ENCODE peak calls at places on chromosomes 4 and X, in six cellular contexts. T, B, X, D, J and Y are unnamed samples. For H3K9me3, the result is how much of the 10 kb centered on the place peaks cover.

GRCh38 chrX:71637848-71638247 is 19.5 kb upstream of the CXCR3 start:
- DNase-seq in X (peak), J (no peak), D (no peak), B (no peak), T (no peak), Y (no peak)

GRCh38 chr4:69977582-69977981 is 12.1 kb upstream of the CSN2 start:
- DNase-seq in J (no peak), X (no peak), B (no peak), T (no peak), D (no peak), Y (no peak)

GRCh38 chr4:146033149-146033548 is 94.5 kb upstream of the ZNF827 start:
- DNase-seq in D (no peak), T (peak), B (no peak), X (no peak), J (peak), Y (peak)

GRCh38 chr4:179530953-179531352 is 2088.7 kb upstream of the AGA start:
- DNase-seq in T (no peak), D (no peak), B (no peak), J (no peak), X (peak), Y (no peak)

GRCh38 chrX:70479197-70479969 is 34.7 kb downstream of the DLG3 start:
- DNase-seq in T (no peak), J (peak), X (peak), D (no peak), B (peak), Y (no peak)

GRCh38 chr4:5381981-5382441 is 326.3 kb downstream of the EVC2 start:
- DNase-seq in X (peak), B (no peak), T (no peak), D (no peak), J (no peak), Y (no peak)

GRCh38 chr4:86961605-86962295 is 26.9 kb downstream of the AFF1 start:
- DNase-seq in D (no peak), B (no peak), T (no peak), X (peak), J (peak), Y (no peak)

GRCh38 chr4:47313396-47313795 is 150.1 kb downstream of the COMMD8 start:
- DNase-seq in B (no peak), X (peak), J (no peak), D (no peak), T (no peak), Y (no peak)

GRCh38 chr4:111323496-111323895 is 700.6 kb upstream of the PITX2 start:
- DNase-seq in T (no peak), D (no peak), J (no peak), X (peak), B (no peak), Y (no peak)

GRCh38 chr4:96183630-96184029 is 343.7 kb downstream of the PDHA2 start:
- DNase-seq in X (no peak), D (no peak), J (no peak), T (no peak), B (no peak), Y (no peak)

GRCh38 chr4:105605493-105605892 is 53.1 kb downstream of the ARHGEF38 start:
- DNase-seq in T (no peak), J (no peak), X (peak), D (no peak), B (no peak), Y (no peak)

GRCh38 chrX:18994713-18995112 is 10.8 kb upstream of the PHKA2 start:
- DNase-seq in J (no peak), X (peak), T (no peak), D (no peak), B (no peak), Y (no peak)

GRCh38 chr4:110737931-110738330 is 115.1 kb upstream of the PITX2 start:
- DNase-seq in T (no peak), B (no peak), J (no peak), D (no peak), X (no peak), Y (no peak)

GRCh38 chr4:1594871-1595788 is 89.0 kb downstream of the FAM53A start:
- DNase-seq in D (no peak), T (no peak), X (no peak), J (no peak), B (no peak), Y (no peak)

GRCh38 chr4:105496899-105497298 is 23.0 kb upstream of the PPA2 start:
- DNase-seq in X (no peak), J (no peak), B (no peak), D (no peak), T (no peak), Y (no peak)

GRCh38 chrX:69741706-69742105 is 125.8 kb downstream of the EDA start:
- DNase-seq in J (no peak), B (no peak), X (no peak), T (no peak), D (no peak), Y (no peak)

GRCh38 chr4:55604996-55605395 is 13.0 kb upstream of the PDCL2 start:
- DNase-seq in B (no peak), X (no peak), T (no peak), D (no peak), J (no peak), Y (no peak)

GRCh38 chrX:31420711-31421151 is 348.9 kb upstream of the FTHL17 start:
- DNase-seq in J (no peak), D (no peak), B (no peak), X (peak), T (no peak), Y (no peak)

GRCh38 chr4:101306225-101306624 is 41.1 kb downstream of the PPP3CA start:
- DNase-seq in D (no peak), T (no peak), J (no peak), X (no peak), B (no peak), Y (no peak)

GRCh38 chr4:1746265-1746691 is 25.0 kb downstream of the TACC3 start:
- DNase-seq in D (peak), T (peak), J (peak), X (peak), B (peak), Y (peak)

GRCh38 chr4:148782284-148782683 is 340.1 kb upstream of the NR3C2 start:
- DNase-seq in X (no peak), T (no peak), D (no peak), J (no peak), B (no peak), Y (no peak)

GRCh38 chrX:25144043-25144940 is 128.5 kb upstream of the ARX start:
- DNase-seq in J (peak), D (peak), B (peak), X (peak), T (peak), Y (peak)

GRCh38 chr4:26525751-26526150 is 35.5 kb upstream of the CCKAR start:
- DNase-seq in X (peak), J (no peak), D (no peak), T (no peak), B (no peak), Y (no peak)

GRCh38 chrX:150198776-150199175 is 164.3 kb upstream of the MAMLD1 start:
- DNase-seq in J (no peak), T (no peak), X (no peak), D (no peak), B (no peak), Y (no peak)

GRCh38 chr4:6172093-6172926 is 28.0 kb downstream of the JAKMIP1 start:
- DNase-seq in T (no peak), D (no peak), J (no peak), B (peak), X (no peak), Y (no peak)

GRCh38 chr4:123398803-123399637 is 2.4 kb downstream of the SPRY1 start:
- DNase-seq in B (peak), X (peak), T (peak), D (peak), J (peak), Y (peak)

GRCh38 chr4:3783691-3784306 is 17.6 kb downstream of the ADRA2C start:
- DNase-seq in T (no peak), X (no peak), D (no peak), J (no peak), B (no peak), Y (peak)

GRCh38 chrX:67094061-67094460 is 449.8 kb upstream of the AR start:
- DNase-seq in B (no peak), X (no peak), D (no peak), J (no peak), T (no peak), Y (no peak)

GRCh38 chr4:138977525-138977924 is 38.1 kb upstream of the NOCT start:
- DNase-seq in T (no peak), X (no peak), J (no peak), B (no peak), D (no peak), Y (no peak)

GRCh38 chr4:165537028-165537648 is 158.3 kb downstream of the CPE start:
- DNase-seq in B (peak), D (no peak), T (no peak), X (peak), J (no peak), Y (peak)

GRCh38 chrX:38172596-38172995 is 48.1 kb downstream of the SRPX start:
- DNase-seq in B (no peak), D (no peak), X (peak), J (no peak), T (no peak), Y (no peak)

GRCh38 chr4:98468744-98469143 is 189.7 kb downstream of the TSPAN5 start:
- DNase-seq in J (no peak), T (no peak), B (no peak), X (peak), D (peak), Y (peak)

GRCh38 chr4:177087060-177087459 is 222.6 kb upstream of the NEIL3 start:
- DNase-seq in J (no peak), B (no peak), X (no peak), T (no peak), D (no peak), Y (no peak)

DNA sequence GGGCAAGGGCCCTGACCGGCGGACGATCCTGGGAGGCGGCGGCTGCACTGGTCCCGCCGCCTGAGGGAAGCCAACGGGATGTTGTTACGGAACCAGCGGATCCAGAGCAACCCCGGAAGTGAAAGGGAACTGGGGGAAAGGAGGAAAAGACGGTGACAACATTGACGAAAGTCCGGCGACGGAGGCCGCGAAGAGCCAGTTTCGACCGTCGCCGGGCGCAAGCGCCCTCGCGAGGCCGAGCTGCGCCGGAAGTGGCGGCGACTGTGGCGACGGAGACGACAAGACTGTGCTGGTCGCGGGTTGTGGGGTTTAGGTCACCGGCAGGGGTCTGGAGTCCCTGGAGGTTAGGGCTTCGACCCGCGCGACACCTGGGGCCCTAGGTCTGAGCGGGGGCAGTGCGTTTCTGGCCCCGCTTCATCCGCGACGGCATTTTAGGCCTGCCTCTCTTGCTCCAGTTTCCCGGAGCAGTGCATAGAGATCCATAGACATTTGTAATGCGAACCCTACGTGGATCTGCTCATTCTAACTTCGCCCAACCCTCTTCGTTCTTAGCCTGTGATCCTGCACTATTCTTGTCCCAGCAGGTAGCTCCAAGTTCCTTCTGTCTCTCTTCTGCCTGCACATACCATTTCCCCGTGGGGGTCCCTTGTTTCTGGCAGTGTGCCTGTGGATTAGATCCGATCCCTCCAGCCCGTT is at the start of gene BOD1L1:
- DNase-seq in B (peak), X (peak), J (peak), D (peak), T (peak), Y (peak)
- TF ChIP-seq POLR2A in B (peak), X (peak), J (peak), D (peak), T (peak), Y (peak)

DNA sequence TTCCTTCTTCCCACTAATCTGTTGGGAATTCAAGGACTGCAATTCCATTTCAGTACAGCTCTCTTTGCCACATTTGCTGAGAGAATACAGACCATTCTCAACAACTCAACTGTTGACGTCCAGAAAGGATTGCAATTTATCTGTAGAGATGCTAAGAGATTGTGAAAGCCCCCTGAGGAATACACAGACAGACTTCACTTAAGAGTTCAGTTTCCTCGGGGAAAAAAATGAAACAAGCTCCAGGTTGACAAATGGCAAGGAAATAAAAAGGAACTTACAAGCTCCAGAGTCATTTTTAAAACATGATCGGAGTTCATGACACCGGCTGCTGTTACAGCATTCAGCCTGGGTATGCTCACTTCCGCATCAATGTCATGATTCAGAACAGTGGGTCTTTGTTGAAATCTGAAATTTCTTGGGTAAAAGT is 13.8 kb downstream of the TLR10 start:
- DNase-seq in X (peak), B (no peak), D (no peak), T (no peak), J (no peak), Y (no peak)
- H3K9me3 ChIP-seq in X (under half), B (under half), D (under half), T (under half), J (under half), Y (under half)

DNA sequence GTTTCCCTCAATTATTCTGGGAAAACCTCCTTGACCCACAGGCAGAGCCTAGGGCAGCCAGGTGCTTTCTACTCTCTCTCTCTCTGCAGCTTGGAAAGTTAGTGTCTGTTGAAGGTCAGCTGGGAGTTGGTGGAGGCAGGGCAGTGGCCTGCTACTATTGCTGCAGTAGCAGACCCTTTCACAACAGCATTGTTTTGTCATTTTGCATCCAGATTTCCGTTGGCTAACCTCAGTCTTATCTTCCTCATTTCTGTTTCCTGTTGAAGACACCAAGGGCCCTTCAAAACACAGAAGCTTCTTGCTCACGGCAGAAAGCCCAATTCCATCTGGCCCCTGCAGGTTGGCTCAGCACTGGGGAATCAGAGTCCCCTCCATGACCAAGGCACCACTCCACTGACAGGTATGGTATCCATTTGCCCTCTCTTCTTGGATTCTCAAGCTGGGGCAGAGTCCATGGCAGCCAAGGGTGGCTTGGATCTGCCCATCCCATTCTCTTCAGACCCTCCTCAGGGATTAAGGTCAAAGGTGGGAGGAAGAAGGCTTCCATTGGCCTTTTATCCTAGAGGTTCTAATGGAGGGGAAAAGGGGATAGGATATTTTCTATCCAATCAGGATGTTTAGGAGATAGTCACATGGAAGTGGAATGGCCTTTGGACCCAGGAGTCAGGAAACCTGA is 24.6 kb downstream of the VSIG4 start:
- DNase-seq in D (no peak), J (peak), X (no peak), B (no peak), T (no peak), Y (no peak)
- TF ChIP-seq POLR2A in D (no peak), J (peak), X (no peak), B (no peak), T (peak), Y (no peak)

GRCh38 chr4:157242871-157243270 is 22.3 kb downstream of the GRIA2 start:
- DNase-seq in T (no peak), B (no peak), X (no peak), D (no peak), J (no peak), Y (no peak)
- H3K9me3 ChIP-seq in T (under half), B (under half), X (under half), D (under half), J (under half), Y (under half)

GRCh38 chrX:74090049-74090448 is 213.9 kb upstream of the ZCCHC13 start:
- DNase-seq in J (no peak), B (no peak), D (no peak), T (no peak), X (no peak), Y (no peak)
- TF ChIP-seq POLR2A in J (no peak), B (no peak), D (no peak), T (no peak), X (no peak), Y (no peak)

DNA sequence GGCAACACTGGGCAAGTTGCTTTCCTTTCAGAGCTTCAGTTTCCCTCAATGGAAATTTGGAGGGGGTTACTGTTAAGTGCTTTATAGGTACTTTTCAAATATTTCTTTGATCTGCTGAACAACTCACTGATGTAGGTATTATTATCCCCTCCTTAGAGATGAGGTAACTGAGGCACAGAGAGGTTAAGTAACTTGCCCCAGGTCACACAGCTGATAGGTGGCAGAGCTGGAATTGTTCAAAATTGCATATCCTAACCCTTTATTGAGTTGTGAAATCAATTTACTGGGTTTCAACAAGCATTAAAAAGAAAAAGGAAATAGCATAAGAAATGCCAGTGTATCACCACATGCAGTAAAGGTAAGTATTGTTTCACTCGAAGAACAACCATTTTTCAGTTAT is 6.6 kb downstream of the PPP1R3F start:
- DNase-seq in B (no peak), J (no peak), X (no peak), T (no peak), D (no peak), Y (no peak)
- H3K9me3 ChIP-seq in B (under half), J (under half), X (under half), T (under half), D (under half), Y (under half)

GRCh38 chrX:1453390-1453783 is 678 bp upstream of the ASMTL start:
- DNase-seq in J (no peak), X (no peak), T (no peak), B (no peak), D (no peak), Y (no peak)

GRCh38 chrX:1453951-1454785 is 1.5 kb upstream of the ASMTL start:
- DNase-seq in B (peak), J (peak), D (peak), T (peak), X (peak), Y (peak)

GRCh38 chrX:1451251-1451675 is 1.4 kb downstream of the ASMTL start:
- DNase-seq in D (no peak), J (no peak), T (peak), X (no peak), B (no peak), Y (no peak)

GRCh38 chrX:1451676-1452496 is 823 bp downstream of the ASMTL start:
- DNase-seq in D (peak), T (peak), B (no peak), J (peak), X (no peak), Y (peak)

GRCh38 chrX:1452497-1453389 is at the start of gene ASMTL:
- DNase-seq in B (peak), J (peak), D (peak), T (peak), X (peak), Y (peak)
- TF ChIP-seq POLR2A in B (peak), J (peak), D (peak), T (peak), X (peak), Y (peak)

GRCh38 chr4:72987741-72988729 is 81.5 kb downstream of the COX18 start:
- DNase-seq in T (no peak), J (no peak), D (no peak), B (no peak), X (no peak), Y (no peak)

GRCh38 chr4:72993876-72994275 is 75.6 kb downstream of the COX18 start:
- DNase-seq in B (no peak), X (no peak), J (no peak), D (no peak), T (no peak), Y (no peak)

GRCh38 chr4:72997409-72997808 is 72.1 kb downstream of the COX18 start:
- DNase-seq in T (no peak), X (peak), B (no peak), D (no peak), J (no peak), Y (no peak)

GRCh38 chr4:72991889-72992288 is 77.6 kb downstream of the COX18 start:
- DNase-seq in T (no peak), J (no peak), B (no peak), X (no peak), D (no peak), Y (no peak)
- H3K9me3 ChIP-seq in T (under half), J (under half), B (under half), X (under half), D (under half), Y (under half)

GRCh38 chr4:118684873-118685811 is at the start of gene METTL14:
- DNase-seq in J (peak), T (peak), B (peak), D (peak), X (peak), Y (peak)
- TF ChIP-seq POLR2A in J (peak), T (peak), B (peak), D (peak), X (no peak), Y (peak)